ENCODE peak calls at places on chromosomes 5 and 9, in six cellular contexts. P, O, Y, N, W and Z are unnamed samples.

GRCh38 chr5:139752506-139753350 is 42.9 kb upstream of the PSD2 start:
- DNase-seq in P (no peak), O (no peak), Y (no peak), N (no peak), W (no peak), Z (no peak)

GRCh38 chr9:93567271-93567959 is 9.0 kb upstream of the PHF2 start:
- DNase-seq in P (no peak), O (peak; percentile 51), Y (no peak), N (peak; percentile 39), W (no peak), Z (no peak)

GRCh38 chr5:82054004-82054710 is 82.3 kb downstream of the ATG10 start:
- DNase-seq in P (no peak), O (no peak), Y (no peak), N (no peak), W (no peak), Z (no peak)

GRCh38 chr9:14957054-14957453 is 46.8 kb upstream of the FREM1 start:
- DNase-seq in P (no peak), O (no peak), Y (no peak), N (no peak), W (no peak), Z (no peak)

GRCh38 chr9:70924905-70925547 is 196.4 kb downstream of the TRPM3 start:
- DNase-seq in P (peak; percentile 54), O (peak; percentile 68), Y (no peak), N (peak; percentile 81), W (peak; percentile 79), Z (peak; percentile 13)

GRCh38 chr5:117252566-117252965 is 677.9 kb upstream of the SEMA6A start:
- DNase-seq in P (no peak), O (no peak), Y (no peak), N (no peak), W (no peak), Z (no peak)

GRCh38 chr5:170434953-170435605 is 45.9 kb upstream of the KCNMB1 start:
- DNase-seq in P (peak; percentile 62), O (peak; percentile 75), Y (no peak), N (peak; percentile 78), W (peak; percentile 33), Z (peak; percentile 77)

GRCh38 chr9:122040573-122041242 is 52.4 kb downstream of the TTLL11 start:
- DNase-seq in P (no peak), O (no peak), Y (no peak), N (no peak), W (no peak), Z (no peak)

GRCh38 chr5:158988987-158989624 is 110.6 kb downstream of the EBF1 start:
- DNase-seq in P (no peak), O (no peak), Y (no peak), N (no peak), W (no peak), Z (no peak)

GRCh38 chr9:138022121-138022741 is 144.6 kb downstream of the CACNA1B start:
- DNase-seq in P (peak; percentile 48), O (no peak), Y (no peak), N (peak; percentile 84), W (peak; percentile 11), Z (peak; percentile 29)

GRCh38 chr9:129278391-129279237 is 100.6 kb upstream of the IER5L start:
- DNase-seq in P (peak; percentile 61), O (peak; percentile 54), Y (no peak), N (peak; percentile 25), W (peak; percentile 53), Z (no peak)

GRCh38 chr5:116944171-116944570 is 369.5 kb upstream of the SEMA6A start:
- DNase-seq in P (no peak), O (no peak), Y (no peak), N (peak; percentile 9), W (no peak), Z (no peak)

GRCh38 chr5:172820046-172820767 is 13.8 kb upstream of the ERGIC1 start:
- DNase-seq in P (peak; percentile 57), O (peak; percentile 62), Y (no peak), N (no peak), W (no peak), Z (no peak)

GRCh38 chr9:86407022-86407421 is 52.8 kb upstream of the TUT7 start:
- DNase-seq in P (peak; percentile 91), O (no peak), Y (no peak), N (no peak), W (peak; percentile 18), Z (no peak)

GRCh38 chr9:111919875-111920274 is 23.3 kb downstream of the UGCG start:
- DNase-seq in P (no peak), O (no peak), Y (no peak), N (no peak), W (no peak), Z (no peak)

GRCh38 chr9:34550681-34551270 is 28.0 kb upstream of the ENHO start:
- DNase-seq in P (peak; percentile 6), O (peak; percentile 45), Y (no peak), N (no peak), W (no peak), Z (no peak)

GRCh38 chr9:99595796-99596195 is 225.9 kb upstream of the NR4A3 start:
- DNase-seq in P (no peak), O (no peak), Y (no peak), N (no peak), W (no peak), Z (peak; percentile 27)

GRCh38 chr9:71514344-71514975 is 253.9 kb downstream of the CEMIP2 start:
- DNase-seq in P (no peak), O (no peak), Y (no peak), N (no peak), W (no peak), Z (no peak)

GRCh38 chr9:114382951-114383865 is 4.6 kb downstream of the AKNA start:
- DNase-seq in P (no peak), O (peak; percentile 92), Y (no peak), N (peak; percentile 59), W (no peak), Z (peak; percentile 62)

GRCh38 chr5:105836263-105836662 is 1834.5 kb downstream of the EFNA5 start:
- DNase-seq in P (no peak), O (no peak), Y (no peak), N (no peak), W (no peak), Z (no peak)

GRCh38 chr5:158313739-158314464 is 455.0 kb upstream of the CLINT1 start:
- DNase-seq in P (no peak), O (no peak), Y (no peak), N (no peak), W (no peak), Z (no peak)

GRCh38 chr9:21976334-21976875 is 17.8 kb downstream of the CDKN2A start:
- DNase-seq in P (no peak), O (no peak), Y (no peak), N (no peak), W (no peak), Z (no peak)

GRCh38 chr5:123444016-123444415 is 20.8 kb upstream of the CEP120 start:
- DNase-seq in P (no peak), O (no peak), Y (no peak), N (no peak), W (no peak), Z (no peak)

GRCh38 chr5:176844706-176845391 is 34.5 kb downstream of the UNC5A start:
- DNase-seq in P (no peak), O (no peak), Y (no peak), N (no peak), W (no peak), Z (no peak)

GRCh38 chr5:135811007-135811406 is 23.5 kb upstream of the SLC25A48 start:
- DNase-seq in P (no peak), O (no peak), Y (no peak), N (no peak), W (no peak), Z (no peak)

GRCh38 chr9:100472725-100473261 is at the start of gene TMEFF1:
- DNase-seq in P (peak; percentile 27), O (no peak), Y (no peak), N (peak; percentile 94), W (peak; percentile 76), Z (peak; percentile 74)

GRCh38 chr9:127700140-127700539 is 6.6 kb upstream of the CFAP157 start:
- DNase-seq in P (no peak), O (no peak), Y (no peak), N (no peak), W (no peak), Z (no peak)

DNA sequence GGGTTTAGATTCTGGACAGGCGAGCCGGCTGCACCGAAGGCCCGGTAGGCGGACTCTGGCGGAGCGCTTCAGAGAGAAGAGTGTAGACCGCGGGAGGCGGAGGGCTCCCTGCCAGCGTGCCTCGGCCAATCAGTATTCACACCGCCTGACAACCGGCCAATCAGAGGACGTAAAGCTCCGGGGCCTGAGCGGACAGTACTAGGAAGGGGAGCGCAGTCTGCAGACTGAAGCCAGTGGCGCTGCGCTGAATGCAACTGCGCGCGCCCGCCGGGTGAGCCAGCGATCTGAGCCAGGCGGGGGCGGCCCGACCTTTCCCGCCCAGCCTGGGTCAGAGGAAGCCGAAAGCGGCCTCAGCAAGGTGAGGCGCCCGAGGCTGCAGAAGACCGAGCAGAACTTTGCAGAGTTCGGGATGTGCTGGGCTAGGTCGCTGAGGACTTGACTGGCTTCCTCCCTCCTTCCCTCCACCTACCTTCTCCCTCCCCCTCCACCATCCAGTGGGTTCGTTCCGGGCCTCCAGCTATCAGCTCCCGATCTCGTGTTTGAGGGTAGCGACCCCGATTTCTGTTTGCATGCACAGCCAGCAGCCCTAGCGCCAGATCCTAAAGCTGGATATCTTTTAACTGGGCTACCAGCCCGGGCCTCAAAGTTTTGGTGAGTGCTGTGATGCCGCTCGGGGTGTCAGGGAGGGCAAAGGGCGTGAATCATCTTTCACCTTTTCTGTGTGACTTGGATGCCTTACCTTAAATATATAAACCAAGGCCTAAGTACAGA is at the start of gene DMRT2:
- DNase-seq in P (peak; percentile 89), O (peak; percentile 81), Y (no peak), N (no peak), W (peak; percentile 97), Z (peak; percentile 64)
- TF ChIP-seq CTCF in P (peak; percentile 23), O (no peak), Y (no peak), N (no peak), W (no peak), Z (no peak)

GRCh38 chr9:107141967-107142366 is 141.1 kb upstream of the RAD23B start:
- DNase-seq in P (no peak), O (no peak), Y (no peak), N (no peak), W (peak; percentile 27), Z (no peak)
- TF ChIP-seq CTCF in P (no peak), O (no peak), Y (peak; percentile 39), N (peak; percentile 40), W (peak; percentile 42), Z (no peak)

DNA sequence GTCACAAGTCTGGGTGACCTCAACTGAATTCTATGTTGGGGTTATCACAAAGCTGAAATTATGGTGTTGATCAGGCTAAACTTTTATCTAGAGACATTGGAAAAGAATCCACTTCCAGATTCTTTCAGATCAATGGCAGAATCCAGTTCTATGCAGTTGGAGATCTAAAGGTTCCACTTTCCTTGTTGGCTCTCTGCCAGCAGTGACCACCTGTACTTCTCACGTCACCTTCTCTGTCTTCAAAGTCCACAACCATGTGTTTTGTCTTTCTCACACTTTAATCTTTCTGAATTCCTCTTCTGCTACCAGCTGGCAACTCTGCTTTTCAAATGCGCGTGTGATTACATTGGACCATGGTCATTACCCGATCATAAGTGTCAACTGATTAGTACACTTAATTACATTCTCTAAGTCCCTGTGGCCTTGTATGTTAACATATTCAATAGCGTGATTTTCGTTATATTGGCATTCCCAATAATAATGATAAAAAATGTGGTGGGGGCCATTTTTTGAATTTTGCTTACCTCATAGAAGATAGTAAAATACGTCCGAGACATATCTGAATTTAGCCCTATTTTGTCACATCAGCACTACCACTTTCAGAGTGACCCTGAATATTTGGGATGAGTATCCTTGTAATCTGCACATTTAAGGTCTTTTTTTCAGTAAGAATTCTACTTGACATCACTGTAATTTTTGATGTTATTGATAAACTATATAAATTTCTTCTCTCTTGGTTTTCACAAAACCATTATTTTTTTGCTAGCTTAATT is 73.7 kb upstream of the PRDM9 start:
- DNase-seq in P (no peak), O (no peak), Y (no peak), N (no peak), W (no peak), Z (no peak)
- TF ChIP-seq CTCF in P (no peak), O (no peak), Y (no peak), N (no peak), W (no peak), Z (no peak)

GRCh38 chr9:107155244-107155817 is 127.7 kb upstream of the RAD23B start:
- DNase-seq in P (no peak), O (no peak), Y (no peak), N (no peak), W (no peak), Z (no peak)
- TF ChIP-seq CTCF in P (no peak), O (no peak), Y (peak; percentile 30), N (peak; percentile 39), W (no peak), Z (no peak)